ENCODE peak calls at places on chromosomes 3 and 15, in eight cellular contexts. One of them, this sample, is unnamed.

GRCh38 chr3:147406255-147407023 is at the start of gene ZIC4:
- DNase-seq in SK-N-DZ: no peak
- DNase-seq in GM03348: no peak
- DNase-seq in HTR-8/SVneo: no peak
- DNase-seq in fibroblast of the conjunctiva: no peak
- DNase-seq in stimulated activated CD8-positive, alpha-beta memory T cell treated with anti-CD3 and anti-CD28 coated beads, Interleukin-12 subunit alpha, Interleukin-12 subunit beta, amount 100 ng/mL, for 4 hours: no peak
- DNase-seq in GM19239: no peak
- DNase-seq in stimulated activated naive CD8-positive, alpha-beta T cell treated with anti-CD3 and anti-CD28 coated beads, Interleukin-15, amount 100 ng/mL, for 72 hours: no peak
- DNase-seq in this sample: no peak

GRCh38 chr15:38674440-38674839 is 109.8 kb upstream of the RASGRP1 start:
- DNase-seq in GM03348: no peak
- DNase-seq in SK-N-DZ: no peak
- DNase-seq in HTR-8/SVneo: no peak
- DNase-seq in stimulated activated CD8-positive, alpha-beta memory T cell treated with anti-CD3 and anti-CD28 coated beads, Interleukin-12 subunit alpha, Interleukin-12 subunit beta, amount 100 ng/mL, for 4 hours: no peak
- DNase-seq in fibroblast of the conjunctiva: no peak
- DNase-seq in stimulated activated naive CD8-positive, alpha-beta T cell treated with anti-CD3 and anti-CD28 coated beads, Interleukin-15, amount 100 ng/mL, for 72 hours: no peak
- DNase-seq in GM19239: no peak
- DNase-seq in this sample: no peak

GRCh38 chr3:132318451-132318850 is 1.2 kb downstream of the ACP3 start:
- DNase-seq in GM03348: no peak
- DNase-seq in HTR-8/SVneo: no peak
- DNase-seq in fibroblast of the conjunctiva: no peak
- DNase-seq in stimulated activated CD8-positive, alpha-beta memory T cell treated with anti-CD3 and anti-CD28 coated beads, Interleukin-12 subunit alpha, Interleukin-12 subunit beta, amount 100 ng/mL, for 4 hours: no peak
- DNase-seq in GM19239: no peak
- DNase-seq in SK-N-DZ: no peak
- DNase-seq in stimulated activated naive CD8-positive, alpha-beta T cell treated with anti-CD3 and anti-CD28 coated beads, Interleukin-15, amount 100 ng/mL, for 72 hours: no peak
- DNase-seq in this sample: no peak

GRCh38 chr3:125443923-125444322 is 68.8 kb upstream of the ZNF148 start:
- DNase-seq in HTR-8/SVneo: no peak
- DNase-seq in stimulated activated CD8-positive, alpha-beta memory T cell treated with anti-CD3 and anti-CD28 coated beads, Interleukin-12 subunit alpha, Interleukin-12 subunit beta, amount 100 ng/mL, for 4 hours: no peak
- DNase-seq in stimulated activated naive CD8-positive, alpha-beta T cell treated with anti-CD3 and anti-CD28 coated beads, Interleukin-15, amount 100 ng/mL, for 72 hours: no peak
- DNase-seq in fibroblast of the conjunctiva: peak
- DNase-seq in GM03348: peak
- DNase-seq in SK-N-DZ: no peak
- DNase-seq in GM19239: no peak
- DNase-seq in this sample: no peak

GRCh38 chr15:89629829-89630228 is 25.4 kb downstream of the KIF7 start:
- DNase-seq in SK-N-DZ: no peak
- DNase-seq in stimulated activated naive CD8-positive, alpha-beta T cell treated with anti-CD3 and anti-CD28 coated beads, Interleukin-15, amount 100 ng/mL, for 72 hours: no peak
- DNase-seq in GM03348: no peak
- DNase-seq in stimulated activated CD8-positive, alpha-beta memory T cell treated with anti-CD3 and anti-CD28 coated beads, Interleukin-12 subunit alpha, Interleukin-12 subunit beta, amount 100 ng/mL, for 4 hours: no peak
- DNase-seq in GM19239: no peak
- DNase-seq in HTR-8/SVneo: no peak
- DNase-seq in fibroblast of the conjunctiva: no peak
- DNase-seq in this sample: no peak

GRCh38 chr3:170809021-170809974 is 60.7 kb downstream of the RPL22L1 start:
- DNase-seq in GM03348: peak
- DNase-seq in SK-N-DZ: peak
- DNase-seq in fibroblast of the conjunctiva: peak
- DNase-seq in stimulated activated naive CD8-positive, alpha-beta T cell treated with anti-CD3 and anti-CD28 coated beads, Interleukin-15, amount 100 ng/mL, for 72 hours: no peak
- DNase-seq in GM19239: peak
- DNase-seq in HTR-8/SVneo: peak
- DNase-seq in stimulated activated CD8-positive, alpha-beta memory T cell treated with anti-CD3 and anti-CD28 coated beads, Interleukin-12 subunit alpha, Interleukin-12 subunit beta, amount 100 ng/mL, for 4 hours: no peak
- DNase-seq in this sample: no peak

GRCh38 chr3:46538803-46539442 is 27.2 kb downstream of the LRRC2 start:
- DNase-seq in GM03348: peak
- DNase-seq in SK-N-DZ: no peak
- DNase-seq in GM19239: peak
- DNase-seq in HTR-8/SVneo: no peak
- DNase-seq in stimulated activated naive CD8-positive, alpha-beta T cell treated with anti-CD3 and anti-CD28 coated beads, Interleukin-15, amount 100 ng/mL, for 72 hours: peak
- DNase-seq in stimulated activated CD8-positive, alpha-beta memory T cell treated with anti-CD3 and anti-CD28 coated beads, Interleukin-12 subunit alpha, Interleukin-12 subunit beta, amount 100 ng/mL, for 4 hours: peak
- DNase-seq in fibroblast of the conjunctiva: peak
- DNase-seq in this sample: peak

GRCh38 chr3:162722336-162722735 is 1225.7 kb downstream of the OTOL1 start:
- DNase-seq in fibroblast of the conjunctiva: no peak
- DNase-seq in SK-N-DZ: no peak
- DNase-seq in stimulated activated naive CD8-positive, alpha-beta T cell treated with anti-CD3 and anti-CD28 coated beads, Interleukin-15, amount 100 ng/mL, for 72 hours: no peak
- DNase-seq in HTR-8/SVneo: no peak
- DNase-seq in stimulated activated CD8-positive, alpha-beta memory T cell treated with anti-CD3 and anti-CD28 coated beads, Interleukin-12 subunit alpha, Interleukin-12 subunit beta, amount 100 ng/mL, for 4 hours: no peak
- DNase-seq in GM03348: no peak
- DNase-seq in GM19239: no peak
- DNase-seq in this sample: no peak

GRCh38 chr15:61794276-61794675 is 266.0 kb downstream of the VPS13C start:
- DNase-seq in GM03348: no peak
- DNase-seq in stimulated activated naive CD8-positive, alpha-beta T cell treated with anti-CD3 and anti-CD28 coated beads, Interleukin-15, amount 100 ng/mL, for 72 hours: no peak
- DNase-seq in stimulated activated CD8-positive, alpha-beta memory T cell treated with anti-CD3 and anti-CD28 coated beads, Interleukin-12 subunit alpha, Interleukin-12 subunit beta, amount 100 ng/mL, for 4 hours: no peak
- DNase-seq in HTR-8/SVneo: no peak
- DNase-seq in SK-N-DZ: no peak
- DNase-seq in fibroblast of the conjunctiva: peak
- DNase-seq in GM19239: no peak
- DNase-seq in this sample: no peak

GRCh38 chr15:51503003-51503402 is 119.6 kb downstream of the DMXL2 start:
- DNase-seq in fibroblast of the conjunctiva: no peak
- DNase-seq in stimulated activated CD8-positive, alpha-beta memory T cell treated with anti-CD3 and anti-CD28 coated beads, Interleukin-12 subunit alpha, Interleukin-12 subunit beta, amount 100 ng/mL, for 4 hours: no peak
- DNase-seq in stimulated activated naive CD8-positive, alpha-beta T cell treated with anti-CD3 and anti-CD28 coated beads, Interleukin-15, amount 100 ng/mL, for 72 hours: no peak
- DNase-seq in GM19239: no peak
- DNase-seq in SK-N-DZ: no peak
- DNase-seq in GM03348: no peak
- DNase-seq in HTR-8/SVneo: no peak
- DNase-seq in this sample: no peak

GRCh38 chr15:55118341-55118740 is 78.4 kb downstream of the RSL24D1 start:
- DNase-seq in stimulated activated naive CD8-positive, alpha-beta T cell treated with anti-CD3 and anti-CD28 coated beads, Interleukin-15, amount 100 ng/mL, for 72 hours: no peak
- DNase-seq in GM19239: no peak
- DNase-seq in fibroblast of the conjunctiva: no peak
- DNase-seq in stimulated activated CD8-positive, alpha-beta memory T cell treated with anti-CD3 and anti-CD28 coated beads, Interleukin-12 subunit alpha, Interleukin-12 subunit beta, amount 100 ng/mL, for 4 hours: no peak
- DNase-seq in SK-N-DZ: peak
- DNase-seq in HTR-8/SVneo: no peak
- DNase-seq in GM03348: no peak
- DNase-seq in this sample: no peak

GRCh38 chr3:41846850-41847249 is 115.1 kb downstream of the ULK4 start:
- DNase-seq in HTR-8/SVneo: no peak
- DNase-seq in GM19239: no peak
- DNase-seq in stimulated activated CD8-positive, alpha-beta memory T cell treated with anti-CD3 and anti-CD28 coated beads, Interleukin-12 subunit alpha, Interleukin-12 subunit beta, amount 100 ng/mL, for 4 hours: no peak
- DNase-seq in SK-N-DZ: no peak
- DNase-seq in stimulated activated naive CD8-positive, alpha-beta T cell treated with anti-CD3 and anti-CD28 coated beads, Interleukin-15, amount 100 ng/mL, for 72 hours: peak
- DNase-seq in GM03348: no peak
- DNase-seq in fibroblast of the conjunctiva: no peak
- DNase-seq in this sample: no peak

GRCh38 chr3:171222995-171223394 is 196.5 kb upstream of the SLC2A2 start:
- DNase-seq in GM03348: no peak
- DNase-seq in GM19239: no peak
- DNase-seq in SK-N-DZ: no peak
- DNase-seq in HTR-8/SVneo: no peak
- DNase-seq in stimulated activated naive CD8-positive, alpha-beta T cell treated with anti-CD3 and anti-CD28 coated beads, Interleukin-15, amount 100 ng/mL, for 72 hours: no peak
- DNase-seq in stimulated activated CD8-positive, alpha-beta memory T cell treated with anti-CD3 and anti-CD28 coated beads, Interleukin-12 subunit alpha, Interleukin-12 subunit beta, amount 100 ng/mL, for 4 hours: no peak
- DNase-seq in fibroblast of the conjunctiva: no peak
- DNase-seq in this sample: no peak

GRCh38 chr3:71532639-71533395 is 50.7 kb downstream of the FOXP1 start:
- DNase-seq in GM03348: no peak
- DNase-seq in stimulated activated naive CD8-positive, alpha-beta T cell treated with anti-CD3 and anti-CD28 coated beads, Interleukin-15, amount 100 ng/mL, for 72 hours: no peak
- DNase-seq in HTR-8/SVneo: no peak
- DNase-seq in fibroblast of the conjunctiva: no peak
- DNase-seq in stimulated activated CD8-positive, alpha-beta memory T cell treated with anti-CD3 and anti-CD28 coated beads, Interleukin-12 subunit alpha, Interleukin-12 subunit beta, amount 100 ng/mL, for 4 hours: no peak
- DNase-seq in GM19239: no peak
- DNase-seq in SK-N-DZ: no peak
- DNase-seq in this sample: no peak